ENCODE peak calls at places on chromosomes 5 and 9, in six cellular contexts. W is T-cell, L is lower leg skin, S is fibroblast of the aortic adventitia, F is cardiac fibroblast, Y is astrocyte of the cerebellum. K is an unnamed sample.

GRCh38 chr5:87650284-87650683 is 237.6 kb upstream of the CCNH start:
- DNase-seq in W (no peak), L (no peak), S (no peak), F (no peak), Y (peak; percentile 4), K (no peak)

GRCh38 chr9:21919377-21920362 is 74.5 kb downstream of the CDKN2A start:
- DNase-seq in W (peak; percentile 15), L (no peak), S (peak; percentile 60), F (peak; percentile 82), Y (peak; percentile 51), K (peak; percentile 37)

GRCh38 chr5:68682400-68683152 is 411.2 kb upstream of the SLC30A5 start:
- DNase-seq in W (no peak), L (no peak), S (no peak), F (no peak), Y (no peak), K (no peak)

GRCh38 chr9:7976856-7977255 is 177.3 kb upstream of the DMAC1 start:
- DNase-seq in W (no peak), L (no peak), S (no peak), F (no peak), Y (no peak), K (no peak)

GRCh38 chr5:1445313-1445894 is at the start of gene SLC6A3:
- DNase-seq in W (no peak), L (no peak), S (no peak), F (peak; percentile 44), Y (no peak), K (no peak)

GRCh38 chr5:141186897-141187512 is at the start of gene PCDHB9:
- DNase-seq in W (no peak), L (no peak), S (no peak), F (peak; percentile 8), Y (no peak), K (no peak)

GRCh38 chr5:16856531-16856930 is 79.6 kb downstream of the MYO10 start:
- DNase-seq in W (no peak), L (no peak), S (no peak), F (no peak), Y (no peak), K (no peak)

GRCh38 chr5:94945656-94946055 is 327.2 kb downstream of the SLF1 start:
- DNase-seq in W (no peak), L (peak; percentile 21), S (no peak), F (no peak), Y (no peak), K (no peak)

GRCh38 chr9:127976498-127976897 is 4.3 kb downstream of the EEIG1 start:
- DNase-seq in W (peak; percentile 56), L (no peak), S (no peak), F (no peak), Y (no peak), K (no peak)